ENCODE peak calls at places on chromosomes 1 and 21, in seven cellular contexts. J is Caco-2; O is GM04503; Y is retinal pigment epithelial cell; X is hippocampal formation; F is amniotic epithelial cell; B is CD4-positive, alpha-beta T cell. D is an unnamed sample.

GRCh38 chr1:241551759-241552638 is 19.8 kb downstream of the KMO start:
- DNase-seq in F (no peak), B (peak; percentile 41), O (no peak), X (peak; percentile 8), J (no peak), Y (no peak), D (no peak)

GRCh38 chr21:18499761-18500376 is 96.3 kb upstream of the TMPRSS15 start:
- DNase-seq in F (peak; percentile 44), X (peak; percentile 1), B (no peak), J (peak; percentile 46), O (no peak), Y (no peak), D (peak; percentile 5)

GRCh38 chr1:171090604-171091003 is at the start of gene FMO3:
- DNase-seq in J (no peak), Y (no peak), B (no peak), O (no peak), F (no peak), X (no peak), D (no peak)

GRCh38 chr1:177341773-177342172 is 171.0 kb downstream of the BRINP2 start:
- DNase-seq in F (no peak), Y (no peak), X (no peak), B (no peak), O (no peak), J (no peak), D (no peak)

GRCh38 chr1:212040629-212041028 is 5.1 kb downstream of the DTL start:
- DNase-seq in Y (no peak), F (no peak), B (no peak), J (no peak), O (no peak), X (no peak), D (no peak)

GRCh38 chr1:172699111-172699510 is 40.2 kb downstream of the FASLG start:
- DNase-seq in F (peak; percentile 50), X (no peak), J (no peak), O (no peak), B (peak; percentile 68), Y (no peak), D (no peak)

GRCh38 chr1:113975211-113975895 is 3.9 kb upstream of the OLFML3 start:
- DNase-seq in B (no peak), Y (no peak), X (no peak), J (no peak), F (peak; percentile 37), O (peak; percentile 23), D (no peak)

GRCh38 chr1:223776075-223776814 is 63.9 kb downstream of the CAPN2 start:
- DNase-seq in F (peak; percentile 95), Y (peak; percentile 60), X (no peak), J (peak; percentile 58), O (no peak), B (no peak), D (peak; percentile 46)

GRCh38 chr21:32908529-32908928 is 117.2 kb upstream of the OLIG2 start:
- DNase-seq in J (no peak), F (no peak), O (no peak), X (no peak), B (no peak), Y (no peak), D (no peak)

GRCh38 chr1:29876902-29877301 is 640.6 kb downstream of the PTPRU start:
- DNase-seq in X (no peak), B (no peak), F (no peak), O (no peak), Y (no peak), J (no peak), D (no peak)

GRCh38 chr1:164921493-164921892 is 362.5 kb downstream of the PBX1 start:
- DNase-seq in B (no peak), J (no peak), Y (no peak), F (no peak), X (no peak), O (no peak), D (no peak)

GRCh38 chr1:201226859-201227488 is 36.4 kb downstream of the IGFN1 start:
- DNase-seq in B (peak; percentile 29), J (peak; percentile 0), Y (no peak), F (no peak), O (no peak), X (no peak), D (no peak)

GRCh38 chr1:42340093-42340492 is 5.1 kb upstream of the FOXJ3 start:
- DNase-seq in B (no peak), X (no peak), O (no peak), J (peak; percentile 72), F (no peak), Y (no peak), D (no peak)

GRCh38 chr1:26959722-26960624 is at the start of gene KDF1:
- DNase-seq in O (no peak), J (peak; percentile 92), F (no peak), X (no peak), B (peak; percentile 68), Y (no peak), D (no peak)

GRCh38 chr1:91827094-91828006 is 58.6 kb downstream of the TGFBR3 start:
- DNase-seq in B (no peak), Y (no peak), J (peak; percentile 30), X (no peak), O (no peak), F (peak; percentile 74), D (no peak)

GRCh38 chr1:36913523-36914060 is 120.7 kb downstream of the GRIK3 start:
- DNase-seq in J (no peak), F (no peak), B (no peak), X (no peak), O (no peak), Y (no peak), D (no peak)

GRCh38 chr1:109255097-109255651 is 5.8 kb downstream of the CELSR2 start:
- DNase-seq in X (no peak), B (no peak), Y (no peak), F (no peak), O (no peak), J (no peak), D (no peak)

GRCh38 chr1:53378932-53379661 is 51.2 kb upstream of the LRP8 start:
- DNase-seq in X (no peak), B (peak; percentile 10), Y (peak; percentile 65), F (no peak), O (no peak), J (no peak), D (no peak)

GRCh38 chr1:186978596-186979556 is 150.1 kb downstream of the PLA2G4A start:
- DNase-seq in B (no peak), Y (no peak), F (no peak), O (no peak), J (no peak), X (no peak), D (no peak)

GRCh38 chr1:60073605-60074278 is at the start of gene C1orf87:
- DNase-seq in O (no peak), B (no peak), F (no peak), X (no peak), Y (no peak), J (peak; percentile 21), D (no peak)

GRCh38 chr21:36250423-36251075 is 69.4 kb upstream of the MORC3 start:
- DNase-seq in J (no peak), F (no peak), X (no peak), Y (no peak), B (no peak), O (no peak), D (no peak)

GRCh38 chr1:3079381-3080093 is 10.5 kb downstream of the PRDM16 start:
- DNase-seq in Y (no peak), O (no peak), B (no peak), X (no peak), F (no peak), J (no peak), D (no peak)

GRCh38 chr1:65323246-65323645 is 13.9 kb downstream of the DNAJC6 start:
- DNase-seq in J (no peak), F (no peak), O (no peak), B (no peak), Y (no peak), X (no peak), D (no peak)

GRCh38 chr1:25694167-25694566 is 77.6 kb downstream of the MAN1C1 start:
- DNase-seq in B (no peak), Y (no peak), X (peak; percentile 18), F (peak; percentile 58), O (peak; percentile 90), J (no peak), D (peak; percentile 95)

GRCh38 chr1:159749630-159750029 is 31.1 kb upstream of the DUSP23 start:
- DNase-seq in Y (no peak), O (no peak), B (no peak), F (no peak), X (no peak), J (no peak), D (no peak)

GRCh38 chr1:221772107-221772506 is 30.2 kb upstream of the DUSP10 start:
- DNase-seq in J (no peak), O (no peak), F (peak; percentile 84), Y (no peak), B (no peak), X (no peak), D (no peak)

GRCh38 chr1:246638941-246639655 is 72.8 kb downstream of the CNST start:
- DNase-seq in F (no peak), B (no peak), Y (no peak), J (no peak), X (no peak), O (no peak), D (no peak)

GRCh38 chr1:207897188-207897587 is 13.7 kb downstream of the CD34 start:
- DNase-seq in O (no peak), F (no peak), J (no peak), X (no peak), B (no peak), Y (no peak), D (no peak)

GRCh38 chr1:246497331-246497915 is 9.7 kb downstream of the SMYD3 start:
- DNase-seq in O (no peak), B (no peak), X (no peak), Y (peak; percentile 32), F (peak; percentile 72), J (peak; percentile 56), D (peak; percentile 32)

GRCh38 chr1:111249960-111250359 is 22.4 kb downstream of the CHI3L2 start:
- DNase-seq in B (no peak), F (no peak), X (peak; percentile 37), O (no peak), Y (no peak), J (no peak), D (no peak)

GRCh38 chr1:40939320-40940059 is 40.0 kb upstream of the CTPS1 start:
- DNase-seq in B (no peak), J (peak; percentile 40), O (peak; percentile 47), X (no peak), Y (no peak), F (peak; percentile 87), D (no peak)

GRCh38 chr1:116377564-116378529 is 4.8 kb downstream of the ATP1A1 start:
- DNase-seq in B (no peak), J (no peak), O (peak; percentile 91), Y (peak; percentile 88), X (peak; percentile 41), F (peak; percentile 96), D (peak; percentile 80)

GRCh38 chr21:29245104-29245643 is 53.5 kb upstream of the BACH1 start:
- DNase-seq in J (no peak), O (no peak), X (no peak), B (no peak), F (peak; percentile 77), Y (no peak), D (no peak)

GRCh38 chr1:154599658-154600057 is 8.3 kb downstream of the ADAR start:
- DNase-seq in F (peak; percentile 54), X (no peak), J (no peak), B (no peak), Y (no peak), O (no peak), D (no peak)

GRCh38 chr1:12617901-12618660 is at the start of gene DHRS3:
- DNase-seq in X (peak; percentile 76), O (no peak), J (peak; percentile 89), B (peak; percentile 73), F (peak; percentile 90), Y (peak; percentile 79), D (peak; percentile 75)

GRCh38 chr1:224329842-224330753 is at the start of gene NVL:
- DNase-seq in X (peak; percentile 85), Y (peak; percentile 71), F (peak; percentile 88), J (peak; percentile 88), O (peak; percentile 47), B (peak; percentile 77), D (peak; percentile 73)

GRCh38 chr1:205158048-205158616 is 36.4 kb upstream of the RBBP5 start:
- DNase-seq in J (no peak), X (no peak), B (no peak), O (no peak), F (no peak), Y (no peak), D (no peak)

GRCh38 chr1:25813734-25814471 is 5.9 kb upstream of the MTFR1L start:
- DNase-seq in B (no peak), O (no peak), Y (no peak), J (no peak), X (no peak), F (no peak), D (no peak)

D was measured in GM04504.